ENCODE peak calls at places on chromosomes 13 and 19, in six cellular contexts. U is hepatocyte; K is MG63; C is CD8-positive, alpha-beta memory T cell; L is A673; T is cardiac muscle cell. X is an unnamed sample. For H3K27me3 and H3K36me3, the result is how much of the 10 kb centered on the place peaks cover.

GRCh38 chr13:78660130-78660857 is 1.3 kb upstream of the OBI1 start:
- DNase-seq in U (no peak), K (peak), C (no peak), L (peak), T (no peak), X (peak)

GRCh38 chr19:46609511-46610412 is 8.6 kb downstream of the CALM3 start:
- DNase-seq in U (no peak), K (no peak), C (no peak), L (no peak), T (no peak), X (peak)

GRCh38 chr13:66716502-66716901 is 513.6 kb downstream of the PCDH9 start:
- DNase-seq in U (no peak), K (no peak), C (no peak), L (no peak), T (no peak), X (no peak)

GRCh38 chr19:6572217-6572616 is 18.7 kb downstream of the CD70 start:
- DNase-seq in U (no peak), K (no peak), C (no peak), L (no peak), T (no peak), X (no peak)

GRCh38 chr19:22622020-22622419 is 12.1 kb upstream of the ZNF492 start:
- DNase-seq in U (no peak), K (no peak), C (no peak), L (no peak), T (no peak), X (no peak)

GRCh38 chr13:74153316-74153715 is 19.1 kb upstream of the KLF12 start:
- DNase-seq in U (no peak), K (no peak), C (no peak), L (no peak), T (no peak), X (no peak)

GRCh38 chr13:80251403-80251802 is 89.5 kb downstream of the SPRY2 start:
- DNase-seq in U (peak), K (no peak), C (no peak), L (peak), T (peak), X (peak)

GRCh38 chr19:29285878-29286277 is 72.9 kb upstream of the UQCRFS1 start:
- DNase-seq in U (no peak), K (no peak), C (no peak), L (no peak), T (peak), X (peak)

GRCh38 chr19:40716031-40716654 is 543 bp downstream of the COQ8B start:
- DNase-seq in U (no peak), K (peak), C (peak), L (no peak), T (no peak), X (no peak)

GRCh38 chr19:18478545-18479311 is 40.8 kb upstream of the ISYNA1 start:
- DNase-seq in U (peak), K (peak), C (peak), L (peak), T (no peak), X (no peak)

GRCh38 chr19:2294377-2295335 is 12.7 kb upstream of the PEAK3 start:
- DNase-seq in U (no peak), K (no peak), C (no peak), L (peak), T (no peak), X (peak)
- H3K4me3 ChIP-seq in U (no peak), K (no peak), C (no peak), L (no peak), T (no peak), X (no peak)

DNA sequence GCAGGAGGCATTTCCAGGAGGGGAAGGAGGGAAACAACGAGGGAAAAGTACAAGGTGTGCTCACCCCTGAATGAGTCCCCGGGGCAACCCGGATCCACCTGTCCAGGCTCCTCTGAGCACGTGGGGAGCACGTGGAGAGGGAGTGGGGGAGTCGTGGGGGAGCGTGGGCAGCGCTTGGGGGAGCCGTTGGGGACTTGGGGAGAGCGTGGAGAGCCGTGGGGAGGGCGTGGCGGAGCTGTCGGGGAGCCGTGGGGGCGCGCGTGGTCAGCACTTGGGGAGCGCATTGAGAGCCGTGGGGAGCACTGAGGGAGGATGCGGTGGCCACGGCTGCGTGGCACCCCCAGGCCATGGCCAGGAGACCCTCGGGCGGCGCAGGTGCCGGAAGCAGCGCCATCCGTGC is 52.8 kb downstream of the IRS2 start:
- DNase-seq in U (no peak), K (no peak), C (no peak), L (no peak), T (no peak), X (peak)
- H3K27me3 ChIP-seq in U (under half), K (under half), C (under half), L (under half), T (under half), X (under half)

DNA sequence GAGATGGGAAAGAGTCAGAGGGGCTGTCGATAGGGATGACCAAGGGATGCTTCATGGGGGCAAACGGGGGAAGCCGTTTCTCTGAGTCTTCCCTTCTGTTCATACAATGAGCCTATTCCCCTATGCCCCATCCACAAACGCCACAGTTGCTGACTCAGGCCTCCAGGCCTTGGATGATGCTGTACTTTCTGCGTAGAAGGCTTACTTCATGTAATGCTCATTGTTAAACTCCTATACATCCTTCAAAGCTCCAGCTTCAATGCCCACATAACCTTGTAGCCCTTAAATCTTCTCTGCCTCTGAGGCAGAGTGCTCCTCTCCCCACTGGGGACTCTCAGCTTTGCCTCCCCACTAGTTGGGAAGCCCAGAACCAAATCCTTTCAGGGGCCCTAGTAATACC is 120.3 kb downstream of the PTPRS start:
- DNase-seq in U (no peak), K (no peak), C (no peak), L (no peak), T (no peak), X (peak)
- H3K36me3 ChIP-seq in U (under half), K (under half), C (under half), L (half or more), T (half or more), X (half or more)

DNA sequence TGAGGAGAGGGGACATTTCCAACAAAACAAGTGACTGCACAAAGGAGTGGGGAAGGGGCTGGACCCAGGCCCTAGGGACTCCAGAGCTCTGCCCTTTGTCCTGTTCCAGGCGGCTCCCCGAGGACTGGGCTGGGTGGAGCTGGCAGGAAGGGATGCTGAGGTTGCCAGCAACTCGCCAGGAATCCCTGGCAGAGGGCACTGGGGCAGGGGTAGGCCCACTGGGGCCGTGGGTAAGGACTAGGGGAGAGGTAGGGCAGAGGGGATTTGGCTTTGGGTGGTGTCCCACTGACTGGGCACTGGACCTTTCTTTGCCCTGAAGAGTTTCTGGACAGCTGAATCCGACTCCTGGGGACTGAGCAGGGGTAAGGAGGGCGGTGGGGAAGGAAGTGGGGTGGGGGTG is 7.9 kb downstream of the LIPE start:
- DNase-seq in U (no peak), K (peak), C (no peak), L (no peak), T (no peak), X (peak)
- H3K4me3 ChIP-seq in U (no peak), K (no peak), C (no peak), L (no peak), T (no peak), X (no peak)

GRCh38 chr19:42158926-42159325 is 26.7 kb upstream of the POU2F2 start:
- DNase-seq in U (no peak), K (no peak), C (no peak), L (no peak), T (no peak), X (no peak)
- H3K27me3 ChIP-seq in U (under half), K (under half), C (under half), L (under half), T (under half), X (under half)

X was measured in H7.